ENCODE peak calls at places on chromosomes 12 and 14, in four cellular contexts. C is esophagus squamous epithelium, Q is HT1080, W is fibroblast of mammary gland. U is an unnamed sample.

GRCh38 chr14:75751291-75751690 is 90.2 kb downstream of the TTLL5 start:
- DNase-seq in W (peak; percentile 10), C (no peak), Q (no peak), U (no peak)

GRCh38 chr12:13223176-13223806 is 26.8 kb downstream of the EMP1 start:
- DNase-seq in Q (peak; percentile 87), W (peak; percentile 94), C (no peak), U (no peak)

GRCh38 chr14:67389261-67389660 is 22.7 kb downstream of the PLEK2 start:
- DNase-seq in C (no peak), W (no peak), Q (no peak), U (no peak)

GRCh38 chr12:46744256-46744655 is 81.5 kb downstream of the SLC38A4 start:
- DNase-seq in C (no peak), W (no peak), Q (no peak), U (no peak)

GRCh38 chr12:20345866-20346265 is 22.5 kb upstream of the PDE3A start:
- DNase-seq in C (no peak), Q (no peak), W (no peak), U (no peak)

GRCh38 chr12:132827763-132828703 is 636 bp downstream of the GOLGA3 start:
- DNase-seq in Q (peak; percentile 79), C (no peak), W (peak; percentile 88), U (peak; percentile 7)

GRCh38 chr14:51157012-51157411 is 62.1 kb upstream of the TRIM9 start:
- DNase-seq in W (peak; percentile 56), Q (peak; percentile 30), C (no peak), U (no peak)

GRCh38 chr14:89429206-89430091 is 12.4 kb upstream of the FOXN3 start:
- DNase-seq in W (no peak), Q (no peak), C (no peak), U (no peak)

GRCh38 chr14:90642239-90642717 is 174.0 kb downstream of the TTC7B start:
- DNase-seq in C (no peak), Q (no peak), W (no peak), U (no peak)

GRCh38 chr14:56378046-56378445 is 201.6 kb upstream of the TMEM260 start:
- DNase-seq in C (no peak), Q (no peak), W (peak; percentile 24), U (no peak)

GRCh38 chr12:95829395-95829794 is 29.4 kb upstream of the SNRPF start:
- DNase-seq in C (no peak), Q (no peak), W (no peak), U (no peak)

GRCh38 chr12:131759176-131759575 is 48.3 kb downstream of the SFSWAP start:
- DNase-seq in Q (no peak), W (no peak), C (no peak), U (no peak)

GRCh38 chr12:96327889-96328288 is 72.3 kb downstream of the CDK17 start:
- DNase-seq in W (no peak), Q (no peak), C (no peak), U (no peak)

GRCh38 chr14:59126714-59127436 is 61.6 kb upstream of the DAAM1 start:
- DNase-seq in Q (peak; percentile 63), W (peak; percentile 69), C (no peak), U (no peak)

GRCh38 chr14:55799523-55800095 is 219.6 kb downstream of the KTN1 start:
- DNase-seq in W (no peak), C (no peak), Q (no peak), U (no peak)

GRCh38 chr14:102749833-102750775 is 27.1 kb upstream of the TRAF3 start:
- DNase-seq in W (no peak), C (no peak), Q (no peak), U (no peak)

GRCh38 chr12:60096727-60097126 is 500.9 kb downstream of the SLC16A7 start:
- DNase-seq in W (no peak), Q (no peak), C (no peak), U (no peak)

GRCh38 chr12:80607361-80608135 is 99.9 kb upstream of the MYF6 start:
- DNase-seq in C (no peak), Q (no peak), W (no peak), U (no peak)

GRCh38 chr12:64265839-64266238 is 43.7 kb upstream of the KICS2 start:
- DNase-seq in C (no peak), Q (no peak), W (no peak), U (no peak)

GRCh38 chr14:70697681-70698080 is 56.0 kb downstream of the TTC9 start:
- DNase-seq in W (no peak), C (no peak), Q (peak; percentile 24), U (no peak)

GRCh38 chr14:55603401-55603953 is 23.5 kb downstream of the KTN1 start:
- DNase-seq in C (no peak), W (no peak), Q (no peak), U (no peak)

GRCh38 chr14:31927348-31927826 is 149.7 kb upstream of the ARHGAP5 start:
- DNase-seq in C (no peak), W (peak; percentile 96), Q (peak; percentile 96), U (no peak)

GRCh38 chr14:49993565-49993964 is 100.7 kb downstream of the ARF6 start:
- DNase-seq in Q (no peak), W (no peak), C (no peak), U (no peak)

GRCh38 chr14:102817942-102818940 is 41.0 kb downstream of the TRAF3 start:
- DNase-seq in Q (no peak), C (no peak), W (peak; percentile 63), U (no peak)

GRCh38 chr12:89663577-89664357 is 44.9 kb downstream of the ATP2B1 start:
- DNase-seq in C (no peak), W (peak; percentile 63), Q (peak; percentile 46), U (no peak)

GRCh38 chr14:55111122-55111705 is 17.8 kb upstream of the LGALS3 start:
- DNase-seq in W (no peak), Q (no peak), C (no peak), U (no peak)